ENCODE peak calls at places on chromosomes 2 and 18, in six cellular contexts. One of them, this sample, is unnamed.

GRCh38 chr2:5932556-5933469 is 240.6 kb downstream of the SOX11 start:
- DNase-seq in epithelial cell of esophagus: no peak
- DNase-seq in AG10803: no peak
- DNase-seq in fibroblast of the aortic adventitia: no peak
- DNase-seq in Peyer's patch: no peak
- DNase-seq in HFF-Myc: no peak
- DNase-seq in this sample: no peak

GRCh38 chr2:71532327-71532726 is 79.0 kb downstream of the DYSF start:
- DNase-seq in fibroblast of the aortic adventitia: no peak
- DNase-seq in HFF-Myc: no peak
- DNase-seq in AG10803: no peak
- DNase-seq in Peyer's patch: no peak
- DNase-seq in epithelial cell of esophagus: no peak
- DNase-seq in this sample: no peak

GRCh38 chr2:12965540-12966269 is 249.0 kb downstream of the TRIB2 start:
- DNase-seq in epithelial cell of esophagus: peak; percentile 72
- DNase-seq in AG10803: peak; percentile 43
- DNase-seq in fibroblast of the aortic adventitia: peak; percentile 57
- DNase-seq in Peyer's patch: no peak
- DNase-seq in HFF-Myc: peak; percentile 57
- DNase-seq in this sample: no peak

GRCh38 chr2:178263159-178263860 is 69.0 kb downstream of the OSBPL6 start:
- DNase-seq in HFF-Myc: no peak
- DNase-seq in AG10803: no peak
- DNase-seq in fibroblast of the aortic adventitia: no peak
- DNase-seq in Peyer's patch: no peak
- DNase-seq in epithelial cell of esophagus: no peak
- DNase-seq in this sample: no peak

GRCh38 chr2:219010162-219010756 is 17.0 kb upstream of the CRYBA2 start:
- DNase-seq in AG10803: no peak
- DNase-seq in HFF-Myc: no peak
- DNase-seq in Peyer's patch: no peak
- DNase-seq in epithelial cell of esophagus: peak; percentile 51
- DNase-seq in fibroblast of the aortic adventitia: no peak
- DNase-seq in this sample: no peak

GRCh38 chr18:73715228-73715670 is 432.4 kb downstream of the FBXO15 start:
- DNase-seq in epithelial cell of esophagus: peak; percentile 14
- DNase-seq in Peyer's patch: no peak
- DNase-seq in fibroblast of the aortic adventitia: peak; percentile 18
- DNase-seq in AG10803: no peak
- DNase-seq in HFF-Myc: no peak
- DNase-seq in this sample: no peak

GRCh38 chr2:72921866-72922265 is 4.5 kb downstream of the EMX1 start:
- DNase-seq in fibroblast of the aortic adventitia: no peak
- DNase-seq in epithelial cell of esophagus: no peak
- DNase-seq in HFF-Myc: no peak
- DNase-seq in AG10803: no peak
- DNase-seq in Peyer's patch: peak; percentile 2
- DNase-seq in this sample: no peak

GRCh38 chr18:2417861-2418610 is 153.3 kb downstream of the METTL4 start:
- DNase-seq in epithelial cell of esophagus: peak; percentile 55
- DNase-seq in fibroblast of the aortic adventitia: peak; percentile 32
- DNase-seq in HFF-Myc: no peak
- DNase-seq in Peyer's patch: no peak
- DNase-seq in AG10803: no peak
- DNase-seq in this sample: no peak

GRCh38 chr2:215540646-215541045 is 104.8 kb upstream of the FN1 start:
- DNase-seq in HFF-Myc: no peak
- DNase-seq in AG10803: peak; percentile 91
- DNase-seq in epithelial cell of esophagus: peak; percentile 79
- DNase-seq in fibroblast of the aortic adventitia: peak; percentile 98
- DNase-seq in Peyer's patch: no peak
- DNase-seq in this sample: peak; percentile 67

GRCh38 chr2:54545700-54546450 is 89.7 kb downstream of the SPTBN1 start:
- DNase-seq in AG10803: no peak
- DNase-seq in epithelial cell of esophagus: peak; percentile 93
- DNase-seq in Peyer's patch: no peak
- DNase-seq in fibroblast of the aortic adventitia: no peak
- DNase-seq in HFF-Myc: no peak
- DNase-seq in this sample: no peak

GRCh38 chr2:11799826-11800225 is 53.4 kb downstream of the LPIN1 start:
- DNase-seq in fibroblast of the aortic adventitia: no peak
- DNase-seq in AG10803: no peak
- DNase-seq in Peyer's patch: no peak
- DNase-seq in epithelial cell of esophagus: no peak
- DNase-seq in HFF-Myc: no peak
- DNase-seq in this sample: no peak

GRCh38 chr2:133986076-133986837 is 267.6 kb upstream of the MGAT5 start:
- DNase-seq in HFF-Myc: no peak
- DNase-seq in fibroblast of the aortic adventitia: peak; percentile 60
- DNase-seq in AG10803: no peak
- DNase-seq in Peyer's patch: no peak
- DNase-seq in epithelial cell of esophagus: peak; percentile 14
- DNase-seq in this sample: no peak

GRCh38 chr2:190887089-190887488 is 6.5 kb downstream of the GLS start:
- DNase-seq in fibroblast of the aortic adventitia: no peak
- DNase-seq in HFF-Myc: no peak
- DNase-seq in epithelial cell of esophagus: peak; percentile 51
- DNase-seq in AG10803: no peak
- DNase-seq in Peyer's patch: no peak
- DNase-seq in this sample: no peak

GRCh38 chr2:33488715-33489540 is 12.5 kb downstream of the RASGRP3 start:
- DNase-seq in HFF-Myc: no peak
- DNase-seq in epithelial cell of esophagus: no peak
- DNase-seq in Peyer's patch: no peak
- DNase-seq in fibroblast of the aortic adventitia: no peak
- DNase-seq in AG10803: no peak
- DNase-seq in this sample: no peak

GRCh38 chr2:198144621-198145020 is 340.2 kb downstream of the PLCL1 start:
- DNase-seq in AG10803: no peak
- DNase-seq in HFF-Myc: no peak
- DNase-seq in epithelial cell of esophagus: no peak
- DNase-seq in fibroblast of the aortic adventitia: no peak
- DNase-seq in Peyer's patch: no peak
- DNase-seq in this sample: no peak

GRCh38 chr2:239420077-239420476 is 19.3 kb upstream of the HDAC4 start:
- DNase-seq in Peyer's patch: no peak
- DNase-seq in HFF-Myc: no peak
- DNase-seq in epithelial cell of esophagus: no peak
- DNase-seq in AG10803: no peak
- DNase-seq in fibroblast of the aortic adventitia: no peak
- DNase-seq in this sample: no peak

GRCh38 chr18:41126541-41127235 is 828.3 kb upstream of the PIK3C3 start:
- DNase-seq in fibroblast of the aortic adventitia: peak; percentile 8
- DNase-seq in Peyer's patch: no peak
- DNase-seq in HFF-Myc: no peak
- DNase-seq in AG10803: peak; percentile 73
- DNase-seq in epithelial cell of esophagus: peak; percentile 83
- DNase-seq in this sample: peak; percentile 17

GRCh38 chr2:18830962-18831361 is 241.6 kb upstream of the NT5C1B start:
- DNase-seq in fibroblast of the aortic adventitia: no peak
- DNase-seq in HFF-Myc: no peak
- DNase-seq in AG10803: no peak
- DNase-seq in Peyer's patch: no peak
- DNase-seq in epithelial cell of esophagus: no peak
- DNase-seq in this sample: no peak

GRCh38 chr2:236088368-236089057 is 79.7 kb downstream of the GBX2 start:
- DNase-seq in HFF-Myc: no peak
- DNase-seq in Peyer's patch: no peak
- DNase-seq in fibroblast of the aortic adventitia: no peak
- DNase-seq in AG10803: no peak
- DNase-seq in epithelial cell of esophagus: peak; percentile 44
- DNase-seq in this sample: no peak

GRCh38 chr2:241892299-241893137 is 23.0 kb downstream of the RTP5 start:
- DNase-seq in Peyer's patch: no peak
- DNase-seq in HFF-Myc: no peak
- DNase-seq in fibroblast of the aortic adventitia: peak; percentile 14
- DNase-seq in AG10803: no peak
- DNase-seq in epithelial cell of esophagus: no peak
- DNase-seq in this sample: no peak

GRCh38 chr2:134280726-134281125 is 26.9 kb downstream of the MGAT5 start:
- DNase-seq in HFF-Myc: no peak
- DNase-seq in fibroblast of the aortic adventitia: no peak
- DNase-seq in Peyer's patch: no peak
- DNase-seq in epithelial cell of esophagus: no peak
- DNase-seq in AG10803: no peak
- DNase-seq in this sample: no peak

GRCh38 chr2:193966590-193966989 is 1690.4 kb upstream of the SLC39A10 start:
- DNase-seq in HFF-Myc: no peak
- DNase-seq in AG10803: peak; percentile 45
- DNase-seq in fibroblast of the aortic adventitia: peak; percentile 89
- DNase-seq in Peyer's patch: no peak
- DNase-seq in epithelial cell of esophagus: peak; percentile 87
- DNase-seq in this sample: peak; percentile 51

GRCh38 chr2:165691615-165692014 is 102.4 kb downstream of the GALNT3 start:
- DNase-seq in AG10803: peak; percentile 48
- DNase-seq in epithelial cell of esophagus: no peak
- DNase-seq in HFF-Myc: peak; percentile 14
- DNase-seq in Peyer's patch: no peak
- DNase-seq in fibroblast of the aortic adventitia: peak; percentile 71
- DNase-seq in this sample: peak; percentile 37

DNA sequence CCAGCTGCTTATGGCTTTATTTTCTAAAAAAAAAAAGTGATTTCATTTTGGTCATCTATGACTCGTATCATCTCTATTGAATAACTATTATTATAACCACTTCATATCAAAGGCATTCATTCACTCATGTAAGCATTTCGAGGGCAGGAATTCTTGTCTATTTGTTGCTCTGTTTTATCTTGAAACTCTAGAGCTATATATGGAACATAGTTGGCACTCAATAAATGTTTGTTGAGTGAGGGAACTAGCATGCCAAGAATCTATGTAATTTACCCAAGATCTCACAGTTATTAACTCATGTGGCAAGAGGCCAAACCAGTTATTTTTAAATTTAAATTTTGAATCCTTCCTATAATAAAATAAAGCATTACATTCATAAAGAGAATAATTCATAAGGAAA is 470.1 kb downstream of the TMX3 start:
- DNase-seq in HFF-Myc: no peak
- DNase-seq in Peyer's patch: no peak
- DNase-seq in AG10803: peak; percentile 43
- DNase-seq in epithelial cell of esophagus: no peak
- DNase-seq in fibroblast of the aortic adventitia: peak; percentile 47
- DNase-seq in this sample: no peak
- TF ChIP-seq CTCF in HFF-Myc: no peak
- TF ChIP-seq CTCF in Peyer's patch: no peak
- TF ChIP-seq CTCF in AG10803: no peak
- TF ChIP-seq CTCF in epithelial cell of esophagus: no peak
- TF ChIP-seq CTCF in fibroblast of the aortic adventitia: no peak
- TF ChIP-seq CTCF in this sample: no peak

DNA sequence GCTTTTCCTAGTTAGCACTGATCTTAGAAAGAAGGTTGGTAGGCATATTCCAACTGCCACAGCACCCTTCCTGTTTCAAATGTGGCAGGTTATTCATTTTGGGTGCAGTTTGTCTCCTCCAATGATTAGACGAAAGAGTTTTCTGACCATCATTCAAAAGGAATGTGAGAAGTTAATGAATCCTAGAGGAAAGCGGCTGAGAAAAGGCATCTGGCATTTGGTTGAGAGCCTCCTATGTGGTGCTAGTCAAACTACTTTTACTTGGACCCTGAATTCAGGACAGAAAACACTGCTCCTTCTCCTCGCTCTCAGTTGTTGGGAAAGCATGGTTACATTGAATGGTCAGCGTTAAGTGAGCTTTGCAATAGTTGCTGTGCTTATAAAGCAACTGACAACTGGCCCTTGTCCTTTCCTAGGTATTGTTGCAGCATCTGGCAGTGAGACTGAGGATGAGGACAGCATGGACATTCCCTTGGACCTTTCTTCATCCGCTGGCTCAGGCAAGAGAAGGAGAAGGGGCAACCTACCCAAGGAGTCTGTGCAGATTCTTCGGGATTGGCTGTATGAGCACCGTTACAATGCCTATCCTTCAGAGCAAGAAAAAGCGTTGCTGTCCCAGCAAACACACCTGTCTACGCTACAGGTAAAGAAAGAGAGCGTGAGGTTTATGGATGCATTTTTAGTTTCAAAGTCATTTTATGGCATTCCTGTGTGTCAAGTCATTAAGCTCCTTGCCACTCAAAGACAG is 6.1 kb downstream of the TGIF1 start:
- DNase-seq in Peyer's patch: no peak
- DNase-seq in AG10803: peak; percentile 66
- DNase-seq in epithelial cell of esophagus: peak; percentile 51
- DNase-seq in HFF-Myc: no peak
- DNase-seq in fibroblast of the aortic adventitia: peak; percentile 68
- DNase-seq in this sample: no peak
- H3K4me3 ChIP-seq in Peyer's patch: peak overlapping the region; percentile 14
- H3K4me3 ChIP-seq in AG10803: peak overlapping the region; percentile 15
- H3K4me3 ChIP-seq in epithelial cell of esophagus: no peak overlapping the region
- H3K4me3 ChIP-seq in HFF-Myc: no peak overlapping the region
- H3K4me3 ChIP-seq in fibroblast of the aortic adventitia: peak overlapping the region; percentile 18
- H3K4me3 ChIP-seq in this sample: no peak overlapping the region

GRCh38 chr2:122411231-122411630 is 655.8 kb downstream of the TSN start:
- DNase-seq in HFF-Myc: no peak
- DNase-seq in epithelial cell of esophagus: no peak
- DNase-seq in fibroblast of the aortic adventitia: no peak
- DNase-seq in AG10803: no peak
- DNase-seq in Peyer's patch: no peak
- DNase-seq in this sample: no peak
- TF ChIP-seq CTCF in HFF-Myc: no peak
- TF ChIP-seq CTCF in epithelial cell of esophagus: no peak
- TF ChIP-seq CTCF in fibroblast of the aortic adventitia: no peak
- TF ChIP-seq CTCF in AG10803: no peak
- TF ChIP-seq CTCF in Peyer's patch: no peak
- TF ChIP-seq CTCF in this sample: no peak

DNA sequence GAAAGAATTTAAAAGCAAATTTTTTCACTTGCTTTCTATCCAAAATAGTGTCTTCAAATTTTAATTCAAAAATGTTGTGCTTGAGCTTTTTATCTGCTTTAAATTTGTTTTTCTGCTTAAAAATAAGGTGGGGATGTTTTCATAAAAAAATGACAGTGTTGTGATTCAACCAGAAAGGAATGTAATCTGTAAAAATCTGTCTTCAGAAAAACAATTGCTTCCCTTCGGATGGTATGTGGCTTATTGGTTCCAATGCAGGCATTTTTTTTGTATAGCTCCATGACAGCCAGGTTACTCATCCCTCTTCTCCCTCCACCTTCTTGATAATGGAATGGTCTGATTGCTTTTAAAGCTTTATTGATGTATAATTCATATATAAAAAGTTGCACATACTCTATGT is 363.6 kb upstream of the SPHKAP start:
- DNase-seq in AG10803: peak; percentile 76
- DNase-seq in Peyer's patch: no peak
- DNase-seq in fibroblast of the aortic adventitia: peak; percentile 81
- DNase-seq in HFF-Myc: no peak
- DNase-seq in epithelial cell of esophagus: peak; percentile 50
- DNase-seq in this sample: peak; percentile 17
- H3K4me3 ChIP-seq in AG10803: no peak overlapping the region
- H3K4me3 ChIP-seq in Peyer's patch: no peak overlapping the region
- H3K4me3 ChIP-seq in fibroblast of the aortic adventitia: no peak overlapping the region
- H3K4me3 ChIP-seq in HFF-Myc: no peak overlapping the region
- H3K4me3 ChIP-seq in epithelial cell of esophagus: no peak overlapping the region
- H3K4me3 ChIP-seq in this sample: no peak overlapping the region

DNA sequence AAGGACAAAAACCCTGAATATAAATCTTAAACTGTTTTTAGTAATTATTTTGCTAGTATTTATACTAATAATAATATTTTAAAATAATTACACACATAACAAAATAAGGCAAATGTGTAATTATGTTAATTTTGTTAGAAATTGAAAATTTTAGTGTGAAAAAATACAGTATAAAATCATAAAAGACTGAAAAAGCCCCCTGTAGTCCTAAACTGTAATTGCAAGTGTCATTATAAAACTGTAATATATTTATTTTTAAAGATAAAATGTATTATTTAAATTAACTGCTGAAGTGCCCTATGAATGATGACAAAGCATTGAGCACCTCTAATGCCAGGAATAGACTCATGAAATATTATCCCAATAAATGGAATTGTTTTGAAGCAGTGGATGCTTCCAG is 1117.7 kb downstream of the CBLN2 start:
- DNase-seq in AG10803: no peak
- DNase-seq in fibroblast of the aortic adventitia: peak; percentile 6
- DNase-seq in epithelial cell of esophagus: no peak
- DNase-seq in HFF-Myc: no peak
- DNase-seq in Peyer's patch: no peak
- DNase-seq in this sample: no peak
- TF ChIP-seq CTCF in AG10803: no peak
- TF ChIP-seq CTCF in fibroblast of the aortic adventitia: peak; percentile 31
- TF ChIP-seq CTCF in epithelial cell of esophagus: no peak
- TF ChIP-seq CTCF in HFF-Myc: no peak
- TF ChIP-seq CTCF in Peyer's patch: no peak
- TF ChIP-seq CTCF in this sample: no peak

This sample was measured in AG09309.